ENCODE peak calls at places on chromosomes 4 and X, in four cellular contexts. B, G, L and W are unnamed samples.

GRCh38 chr4:169201144-169202124 is 69.3 kb downstream of the SH3RF1 start:
- DNase-seq in B (no peak), G (no peak), L (no peak), W (peak)

GRCh38 chr4:24303926-24304325 is 280.4 kb downstream of the DHX15 start:
- DNase-seq in L (no peak), B (no peak), G (no peak), W (no peak)

GRCh38 chr4:26020083-26020668 is 106.2 kb downstream of the SMIM20 start:
- DNase-seq in B (peak), G (peak), L (no peak), W (peak)

GRCh38 chr4:123749408-123749807 is 352.8 kb downstream of the SPRY1 start:
- DNase-seq in L (peak), B (no peak), G (no peak), W (no peak)

GRCh38 chr4:151807220-151807619 is 46.4 kb upstream of the GATB start:
- DNase-seq in G (no peak), L (peak), B (no peak), W (no peak)

GRCh38 chrX:1224954-1225353 is 12.5 kb upstream of the CRLF2 start:
- DNase-seq in L (no peak), B (no peak), G (no peak), W (no peak)

GRCh38 chrX:29478336-29479069 is 736.9 kb upstream of the MAGEB2 start:
- DNase-seq in G (peak), L (no peak), B (peak), W (peak)

GRCh38 chr4:2256156-2256731 is 5.7 kb downstream of the MXD4 start:
- DNase-seq in L (peak), G (no peak), B (no peak), W (no peak)

GRCh38 chr4:123064390-123064789 is 142.0 kb upstream of the NUDT6 start:
- DNase-seq in G (no peak), B (peak), L (no peak), W (peak)

GRCh38 chrX:31266172-31267076 is 194.6 kb upstream of the FTHL17 start:
- DNase-seq in G (no peak), B (peak), L (peak), W (no peak)

GRCh38 chr4:5893013-5893580 is at the start of gene CRMP1:
- DNase-seq in L (no peak), B (peak), G (no peak), W (no peak)

GRCh38 chr4:39635023-39635422 is 3.6 kb downstream of the SMIM14 start:
- DNase-seq in B (peak), G (no peak), L (no peak), W (peak)

GRCh38 chrX:111005151-111005550 is 90.8 kb upstream of the PAK3 start:
- DNase-seq in L (no peak), B (no peak), G (no peak), W (no peak)

GRCh38 chr4:107117726-107118125 is 81.6 kb upstream of the DKK2 start:
- DNase-seq in G (no peak), B (no peak), L (no peak), W (no peak)

GRCh38 chrX:50458483-50458882 is 12.1 kb downstream of the DGKK start:
- DNase-seq in B (no peak), L (no peak), G (no peak), W (no peak)

GRCh38 chr4:173794662-173795061 is 264.6 kb upstream of the HAND2 start:
- DNase-seq in L (no peak), B (no peak), G (no peak), W (peak)

GRCh38 chrX:122739770-122740169 is 444.3 kb upstream of the GRIA3 start:
- DNase-seq in L (no peak), G (no peak), B (peak), W (no peak)

GRCh38 chrX:27186671-27187070 is 276.5 kb downstream of the PPP4R3C start:
- DNase-seq in G (peak), L (no peak), B (peak), W (peak)

GRCh38 chr4:15912236-15912635 is 26.3 kb downstream of the FGFBP1 start:
- DNase-seq in L (no peak), B (no peak), G (no peak), W (no peak)

GRCh38 chrX:16946971-16947562 is 609 bp downstream of the REPS2 start:
- DNase-seq in B (no peak), L (peak), G (peak), W (no peak)

GRCh38 chr4:153471691-153472080 is 5.5 kb downstream of the TMEM131L start:
- DNase-seq in L (no peak), G (no peak), B (no peak), W (peak)

GRCh38 chr4:94419549-94419948 is 32.2 kb upstream of the PDLIM5 start:
- DNase-seq in G (no peak), L (no peak), B (no peak), W (no peak)

GRCh38 chr4:169270156-169270809 is 473 bp downstream of the SH3RF1 start:
- DNase-seq in L (peak), G (peak), B (peak), W (peak)

GRCh38 chr4:26267087-26267486 is 53.7 kb upstream of the RBPJ start:
- DNase-seq in B (peak), L (peak), G (no peak), W (peak)

GRCh38 chrX:102712216-102712966 is at the start of gene GPRASP2:
- DNase-seq in B (peak), G (no peak), L (peak), W (peak)

GRCh38 chrX:152901816-152902501 is 4.1 kb downstream of the ZNF185 start:
- DNase-seq in G (no peak), B (no peak), L (no peak), W (no peak)

GRCh38 chr4:127734976-127735375 is 4.8 kb downstream of the SLC25A31 start:
- DNase-seq in L (no peak), G (no peak), B (no peak), W (no peak)

GRCh38 chr4:122914292-122914904 is 8.0 kb downstream of the NUDT6 start:
- DNase-seq in G (peak), B (peak), L (no peak), W (peak)

GRCh38 chr4:182770969-182771330 is 146.2 kb downstream of the DCTD start:
- DNase-seq in G (no peak), B (peak), L (no peak), W (no peak)

GRCh38 chr4:5785806-5786680 is 75.0 kb downstream of the EVC start:
- DNase-seq in L (no peak), G (no peak), B (peak), W (peak)

GRCh38 chrX:68428431-68428830 is 4.9 kb downstream of the OPHN1 start:
- DNase-seq in L (no peak), G (no peak), B (no peak), W (peak)

GRCh38 chrX:45009371-45010000 is 136.5 kb downstream of the KDM6A start:
- DNase-seq in G (no peak), L (no peak), B (no peak), W (peak)

GRCh38 chrX:72276478-72276953 is 532 bp downstream of the RPS4X start:
- DNase-seq in G (no peak), L (no peak), B (no peak), W (no peak)

GRCh38 chrX:24694825-24695224 is 1.1 kb downstream of the POLA1 start:
- DNase-seq in G (peak), L (no peak), B (no peak), W (peak)

GRCh38 chr4:154622598-154622997 is 10.1 kb upstream of the FGG start:
- DNase-seq in G (peak), B (peak), L (no peak), W (peak)

GRCh38 chrX:72430405-72430968 is 124.8 kb upstream of the CITED1 start:
- DNase-seq in G (no peak), L (no peak), B (no peak), W (no peak)

GRCh38 chrX:56766554-56767412 is 37.7 kb downstream of the NBDY start:
- DNase-seq in G (no peak), B (no peak), L (no peak), W (peak)

GRCh38 chr4:84159767-84160166 is 339.3 kb downstream of the NKX6-1 start:
- DNase-seq in G (peak), B (peak), L (no peak), W (no peak)

GRCh38 chrX:121570072-121570841 is 522.8 kb downstream of the GLUD2 start:
- DNase-seq in L (no peak), G (no peak), B (no peak), W (no peak)

GRCh38 chrX:121571333-121571732 is 523.9 kb downstream of the GLUD2 start:
- DNase-seq in L (no peak), B (no peak), G (no peak), W (no peak)

GRCh38 chrX:121569609-121570008 is 522.2 kb downstream of the GLUD2 start:
- DNase-seq in B (no peak), L (no peak), G (no peak), W (no peak)
- H3K4me3 ChIP-seq in B (no peak), L (no peak), G (no peak), W (no peak)

DNA sequence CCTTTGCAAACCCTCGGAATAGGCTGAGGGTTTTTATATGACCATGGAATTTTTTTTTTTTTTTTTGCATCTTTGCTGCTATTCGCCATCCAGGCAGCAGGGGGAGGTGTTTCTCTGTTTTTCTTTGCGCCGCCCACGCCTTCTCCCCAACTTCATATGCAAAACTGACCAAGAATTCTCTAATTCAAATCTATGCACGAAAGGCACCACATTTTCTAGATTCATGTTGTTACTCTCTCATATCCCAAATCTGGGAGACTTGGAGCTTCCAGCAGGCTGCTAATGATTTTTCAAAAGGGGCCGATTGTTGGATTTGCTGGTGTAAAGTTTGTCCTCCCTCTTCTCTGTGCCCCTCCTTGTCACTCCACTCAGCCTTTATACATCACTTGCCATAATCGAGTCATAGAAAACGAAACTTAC is 29.1 kb upstream of the BOD1L1 start:
- DNase-seq in L (peak), B (peak), G (peak), W (peak)
- TF ChIP-seq CTCF in L (peak), B (peak), G (peak), W (peak)

GRCh38 chr4:3449574-3450534 is 8.1 kb downstream of the HGFAC start:
- DNase-seq in L (peak), G (no peak), B (no peak), W (no peak)
- H3K4me3 ChIP-seq in L (no peak), G (no peak), B (no peak), W (no peak)

GRCh38 chr4:36757623-36758311 is 476.4 kb downstream of the DTHD1 start:
- DNase-seq in G (no peak), B (peak), L (no peak), W (no peak)
- TF ChIP-seq CTCF in G (no peak), B (no peak), L (no peak), W (no peak)

GRCh38 chrX:69615323-69615722 is 590 bp upstream of the EDA start:
- DNase-seq in G (no peak), L (no peak), B (no peak), W (no peak)
- H3K4me3 ChIP-seq in G (no peak), L (peak), B (no peak), W (no peak)